ENCODE peak calls at places on chromosome 21, in six cellular contexts. L is AG04450, D is progenitor cell of endocrine pancreas, N is left ventricle myocardium inferior, T is neural crest cell, I is BJ. U is an unnamed sample.

GRCh38 chr21:38261851-38262250 is 5.1 kb downstream of the KCNJ15 start:
- DNase-seq in L (no peak), D (no peak), N (no peak), T (no peak), I (no peak), U (no peak)

GRCh38 chr21:38438476-38438893 is 59.8 kb downstream of the ERG start:
- DNase-seq in L (peak), D (no peak), N (peak), T (no peak), I (peak), U (no peak)

GRCh38 chr21:37437376-37438080 is 71.0 kb downstream of the DYRK1A start:
- DNase-seq in L (no peak), D (no peak), N (no peak), T (no peak), I (no peak), U (no peak)

GRCh38 chr21:39687069-39687468 is 57.9 kb upstream of the IGSF5 start:
- DNase-seq in L (no peak), D (no peak), N (no peak), T (no peak), I (no peak), U (no peak)

GRCh38 chr21:29449306-29449940 is 150.7 kb downstream of the BACH1 start:
- DNase-seq in L (no peak), D (no peak), N (no peak), T (no peak), I (no peak), U (no peak)

GRCh38 chr21:46008893-46009635 is 27.5 kb downstream of the COL6A1 start:
- DNase-seq in L (no peak), D (no peak), N (no peak), T (no peak), I (no peak), U (no peak)

GRCh38 chr21:17585875-17586450 is 26.7 kb downstream of the BTG3 start:
- DNase-seq in L (no peak), D (no peak), N (no peak), T (no peak), I (no peak), U (peak)

GRCh38 chr21:22263890-22264289 is 1265.7 kb downstream of the NCAM2 start:
- DNase-seq in L (no peak), D (no peak), N (no peak), T (no peak), I (no peak), U (no peak)

GRCh38 chr21:39655589-39655988 is 42.8 kb downstream of the B3GALT5 start:
- DNase-seq in L (no peak), D (no peak), N (no peak), T (no peak), I (no peak), U (no peak)

GRCh38 chr21:18403685-18404084 is at the start of gene TMPRSS15:
- DNase-seq in L (no peak), D (no peak), N (no peak), T (no peak), I (no peak), U (no peak)

GRCh38 chr21:31873275-31873695 is 465 bp downstream of the HUNK start:
- DNase-seq in L (no peak), D (peak), N (no peak), T (peak), I (no peak), U (no peak)

GRCh38 chr21:30463713-30464112 is 16.5 kb downstream of the KRTAP19-1 start:
- DNase-seq in L (no peak), D (no peak), N (no peak), T (no peak), I (no peak), U (no peak)

GRCh38 chr21:24895885-24896734 is 711.2 kb downstream of the MRPL39 start:
- DNase-seq in L (no peak), D (no peak), N (no peak), T (no peak), I (no peak), U (no peak)

GRCh38 chr21:20875741-20876140 is 122.5 kb upstream of the NCAM2 start:
- DNase-seq in L (no peak), D (no peak), N (no peak), T (no peak), I (no peak), U (no peak)

GRCh38 chr21:46118305-46118870 is 20.5 kb downstream of the COL6A2 start:
- DNase-seq in L (no peak), D (peak), N (peak), T (no peak), I (no peak), U (no peak)

GRCh38 chr21:28776251-28776650 is 216.4 kb downstream of the LTN1 start:
- DNase-seq in L (peak), D (no peak), N (no peak), T (no peak), I (no peak), U (no peak)

GRCh38 chr21:28554660-28555475 is 437.8 kb downstream of the LTN1 start:
- DNase-seq in L (no peak), D (no peak), N (no peak), T (no peak), I (no peak), U (no peak)

GRCh38 chr21:28393279-28393678 is 599.4 kb downstream of the LTN1 start:
- DNase-seq in L (no peak), D (no peak), N (no peak), T (no peak), I (no peak), U (peak)

GRCh38 chr21:46054447-46054846 is 43.5 kb upstream of the COL6A2 start:
- DNase-seq in L (no peak), D (peak), N (no peak), T (peak), I (no peak), U (no peak)

GRCh38 chr21:27269646-27270045 is 302.8 kb upstream of the ADAMTS5 start:
- DNase-seq in L (peak), D (no peak), N (no peak), T (no peak), I (peak), U (no peak)

GRCh38 chr21:28601708-28602107 is 391.0 kb downstream of the LTN1 start:
- DNase-seq in L (peak), D (no peak), N (no peak), T (no peak), I (no peak), U (no peak)

GRCh38 chr21:37565530-37566223 is 199.1 kb downstream of the DYRK1A start:
- DNase-seq in L (no peak), D (no peak), N (no peak), T (no peak), I (peak), U (no peak)

DNA sequence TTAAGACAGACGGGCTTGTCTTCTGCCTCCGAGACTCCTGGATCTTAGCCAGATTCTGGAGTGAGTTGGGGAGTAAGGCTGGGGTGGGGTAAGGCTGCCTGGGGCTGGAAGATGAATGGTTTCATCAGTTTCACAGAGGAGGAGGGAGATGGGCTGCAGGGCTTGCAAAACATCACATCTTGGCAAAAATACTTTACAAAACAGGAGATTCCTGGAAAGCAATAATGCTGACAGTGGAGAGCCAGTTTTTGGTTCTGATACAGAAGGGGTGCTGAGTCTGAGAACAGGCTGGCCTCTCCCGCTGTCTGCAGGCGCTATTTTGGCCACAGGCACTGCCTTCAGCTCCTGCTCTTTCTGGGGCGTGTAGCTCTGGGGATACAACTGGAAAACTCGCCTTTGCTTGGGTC is 83.4 kb upstream of the KCNE2 start:
- DNase-seq in L (no peak), D (no peak), N (peak), T (no peak), I (no peak), U (no peak)
- TF ChIP-seq CTCF in L (no peak), D (no peak), N (no peak), T (no peak), I (no peak), U (no peak)

DNA sequence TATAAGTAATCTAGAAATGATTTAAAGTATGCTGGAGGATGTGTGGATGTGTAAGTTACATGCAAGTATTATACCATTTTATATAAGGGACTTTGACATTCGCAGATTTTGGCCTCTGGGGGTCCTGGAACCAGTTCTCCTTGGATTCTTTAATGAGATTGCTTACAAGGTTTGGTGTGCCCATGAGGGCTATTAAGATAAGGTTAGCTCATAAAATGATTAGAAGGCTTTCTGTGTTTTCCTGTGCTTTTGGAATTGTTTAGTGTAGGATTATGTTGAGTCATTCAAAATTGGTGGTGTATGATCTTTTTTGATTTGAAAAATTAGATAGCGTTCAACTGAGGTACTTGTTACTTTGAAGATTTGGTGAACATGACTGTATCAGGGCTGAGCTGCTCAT is 5.6 kb downstream of the USP25 start:
- DNase-seq in L (no peak), D (no peak), N (no peak), T (no peak), I (no peak), U (no peak)
- TF ChIP-seq CTCF in L (no peak), D (peak), N (no peak), T (no peak), I (no peak), U (no peak)

GRCh38 chr21:42233067-42233981 is 14.4 kb downstream of the ABCG1 start:
- DNase-seq in L (no peak), D (no peak), N (peak), T (no peak), I (no peak), U (no peak)
- TF ChIP-seq CTCF in L (peak), D (peak), N (peak), T (no peak), I (no peak), U (peak)

DNA sequence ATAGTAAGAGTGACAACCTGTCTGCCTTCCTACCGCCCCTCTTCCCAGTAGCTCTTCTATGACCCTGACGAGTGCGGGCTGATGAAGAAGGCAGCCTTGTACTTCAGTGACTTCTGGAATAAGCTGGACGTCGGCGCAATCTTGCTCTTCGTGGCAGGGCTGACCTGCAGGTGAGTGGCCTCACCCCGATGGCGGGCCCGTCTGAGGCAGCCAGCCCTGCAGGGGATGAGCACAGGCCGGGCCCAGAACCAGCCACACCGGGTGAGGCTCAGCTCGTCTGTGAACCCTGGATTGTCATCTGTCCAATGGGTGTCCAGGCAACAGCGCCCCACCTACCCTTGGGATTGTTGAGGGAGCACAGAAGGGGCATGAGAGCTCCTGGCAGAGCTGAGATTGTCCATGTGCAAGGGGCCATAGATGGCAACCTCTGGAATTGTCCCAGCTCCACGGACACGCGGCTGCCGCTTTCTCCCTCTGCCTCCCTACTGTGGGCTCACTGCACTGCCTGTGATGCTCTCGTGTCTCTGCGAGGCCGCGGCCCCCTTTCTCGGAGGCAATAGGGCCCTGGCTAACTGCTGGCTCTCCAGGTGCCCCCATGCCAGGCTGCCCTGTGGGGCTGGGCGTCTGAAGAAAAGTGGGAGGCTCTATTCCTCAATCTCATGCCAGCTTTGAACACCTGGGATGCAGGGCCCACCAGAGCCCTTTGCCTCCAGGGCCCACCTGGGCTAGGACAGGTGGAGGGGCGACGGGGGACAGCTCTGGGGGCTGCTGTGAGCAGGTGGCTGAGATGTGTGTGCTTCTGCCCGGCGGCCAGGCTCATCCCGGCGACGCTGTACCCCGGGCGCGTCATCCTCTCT is 50.0 kb upstream of the LRRC3 start:
- DNase-seq in L (no peak), D (no peak), N (no peak), T (no peak), I (no peak), U (no peak)
- TF ChIP-seq CTCF in L (no peak), D (no peak), N (no peak), T (no peak), I (no peak), U (no peak)

GRCh38 chr21:36185498-36185897 is 28.9 kb downstream of the DOP1B start:
- DNase-seq in L (no peak), D (no peak), N (no peak), T (no peak), I (no peak), U (no peak)

GRCh38 chr21:36190736-36191135 is 34.1 kb downstream of the DOP1B start:
- DNase-seq in L (no peak), D (no peak), N (no peak), T (no peak), I (no peak), U (no peak)

GRCh38 chr21:36188937-36189336 is 32.3 kb downstream of the DOP1B start:
- DNase-seq in L (no peak), D (no peak), N (no peak), T (no peak), I (no peak), U (no peak)

GRCh38 chr21:36186506-36187399 is 30.1 kb downstream of the DOP1B start:
- DNase-seq in L (no peak), D (no peak), N (peak), T (no peak), I (no peak), U (no peak)

GRCh38 chr21:36188081-36188681 is 31.6 kb downstream of the DOP1B start:
- DNase-seq in L (no peak), D (no peak), N (peak), T (no peak), I (no peak), U (no peak)
- TF ChIP-seq CTCF in L (no peak), D (no peak), N (no peak), T (no peak), I (no peak), U (no peak)

GRCh38 chr21:19510057-19510456 is 1106.5 kb upstream of the TMPRSS15 start:
- DNase-seq in L (no peak), D (no peak), N (no peak), T (no peak), I (no peak), U (no peak)

GRCh38 chr21:19508442-19508841 is 1104.9 kb upstream of the TMPRSS15 start:
- DNase-seq in L (no peak), D (no peak), N (no peak), T (no peak), I (no peak), U (no peak)

GRCh38 chr21:19508844-19509243 is 1105.3 kb upstream of the TMPRSS15 start:
- DNase-seq in L (no peak), D (no peak), N (no peak), T (no peak), I (no peak), U (no peak)

GRCh38 chr21:19510653-19511052 is 1107.1 kb upstream of the TMPRSS15 start:
- DNase-seq in L (no peak), D (no peak), N (no peak), T (no peak), I (no peak), U (no peak)

GRCh38 chr21:19507682-19508260 is 1104.2 kb upstream of the TMPRSS15 start:
- DNase-seq in L (no peak), D (no peak), N (no peak), T (no peak), I (no peak), U (no peak)
- TF ChIP-seq CTCF in L (no peak), D (peak), N (no peak), T (peak), I (no peak), U (peak)

U was measured in retinal pigment epithelial cell.